ENCODE peak calls at places on chromosomes 5 and 9, in ten cellular contexts. One of them, this sample, is unnamed.

GRCh38 chr5:149834246-149834855 is 104.2 kb downstream of the PPARGC1B start:
- DNase-seq in lung microvascular endothelial cell: peak; percentile 92
- DNase-seq in A549: peak; percentile 90
- DNase-seq in naive B cell: peak; percentile 41
- DNase-seq in HT1080: peak; percentile 59
- DNase-seq in RPMI8226: peak; percentile 63
- DNase-seq in activated B cell treated with CpG ODN at 0.5 μM for 24 hours: no peak
- DNase-seq in left colon: peak; percentile 68
- DNase-seq in HuH-7: peak; percentile 71
- DNase-seq in fibroblast of the conjunctiva: peak; percentile 89
- DNase-seq in this sample: peak; percentile 41

GRCh38 chr9:34072868-34073590 is 24.3 kb upstream of the UBAP2 start:
- DNase-seq in RPMI8226: no peak
- DNase-seq in lung microvascular endothelial cell: peak; percentile 40
- DNase-seq in HuH-7: peak; percentile 54
- DNase-seq in fibroblast of the conjunctiva: peak; percentile 79
- DNase-seq in naive B cell: no peak
- DNase-seq in left colon: peak; percentile 24
- DNase-seq in activated B cell treated with CpG ODN at 0.5 μM for 24 hours: no peak
- DNase-seq in HT1080: peak; percentile 64
- DNase-seq in A549: peak; percentile 87
- DNase-seq in this sample: no peak

GRCh38 chr5:180133971-180134508 is 62.5 kb upstream of the RNF130 start:
- DNase-seq in HT1080: no peak
- DNase-seq in lung microvascular endothelial cell: no peak
- DNase-seq in A549: no peak
- DNase-seq in fibroblast of the conjunctiva: no peak
- DNase-seq in RPMI8226: no peak
- DNase-seq in left colon: no peak
- DNase-seq in activated B cell treated with CpG ODN at 0.5 μM for 24 hours: no peak
- DNase-seq in HuH-7: no peak
- DNase-seq in naive B cell: no peak
- DNase-seq in this sample: no peak

GRCh38 chr9:86903461-86904010 is 43.8 kb downstream of the GAS1 start:
- DNase-seq in naive B cell: no peak
- DNase-seq in HT1080: no peak
- DNase-seq in RPMI8226: no peak
- DNase-seq in lung microvascular endothelial cell: no peak
- DNase-seq in left colon: no peak
- DNase-seq in fibroblast of the conjunctiva: no peak
- DNase-seq in HuH-7: no peak
- DNase-seq in A549: no peak
- DNase-seq in activated B cell treated with CpG ODN at 0.5 μM for 24 hours: no peak
- DNase-seq in this sample: no peak

GRCh38 chr9:135158572-135158937 is 71.1 kb downstream of the OLFM1 start:
- DNase-seq in activated B cell treated with CpG ODN at 0.5 μM for 24 hours: no peak
- DNase-seq in RPMI8226: no peak
- DNase-seq in left colon: no peak
- DNase-seq in lung microvascular endothelial cell: no peak
- DNase-seq in HT1080: no peak
- DNase-seq in HuH-7: no peak
- DNase-seq in A549: no peak
- DNase-seq in naive B cell: no peak
- DNase-seq in fibroblast of the conjunctiva: no peak
- DNase-seq in this sample: no peak

GRCh38 chr5:27377626-27378025 is 339.2 kb upstream of the CDH9 start:
- DNase-seq in fibroblast of the conjunctiva: no peak
- DNase-seq in activated B cell treated with CpG ODN at 0.5 μM for 24 hours: no peak
- DNase-seq in HuH-7: no peak
- DNase-seq in left colon: no peak
- DNase-seq in A549: no peak
- DNase-seq in naive B cell: no peak
- DNase-seq in lung microvascular endothelial cell: no peak
- DNase-seq in RPMI8226: no peak
- DNase-seq in HT1080: peak; percentile 24
- DNase-seq in this sample: no peak

GRCh38 chr9:130058154-130058553 is 4.4 kb downstream of the GPR107 start:
- DNase-seq in naive B cell: no peak
- DNase-seq in activated B cell treated with CpG ODN at 0.5 μM for 24 hours: no peak
- DNase-seq in lung microvascular endothelial cell: no peak
- DNase-seq in A549: peak; percentile 35
- DNase-seq in fibroblast of the conjunctiva: no peak
- DNase-seq in RPMI8226: no peak
- DNase-seq in HuH-7: peak; percentile 66
- DNase-seq in HT1080: no peak
- DNase-seq in left colon: no peak
- DNase-seq in this sample: no peak

GRCh38 chr9:38066907-38067610 is 2.0 kb downstream of the SHB start:
- DNase-seq in HuH-7: no peak
- DNase-seq in activated B cell treated with CpG ODN at 0.5 μM for 24 hours: peak; percentile 23
- DNase-seq in lung microvascular endothelial cell: peak; percentile 60
- DNase-seq in A549: no peak
- DNase-seq in HT1080: no peak
- DNase-seq in RPMI8226: no peak
- DNase-seq in naive B cell: no peak
- DNase-seq in left colon: peak; percentile 82
- DNase-seq in fibroblast of the conjunctiva: no peak
- DNase-seq in this sample: peak; percentile 67

GRCh38 chr9:9904021-9904420 is 708.8 kb downstream of the PTPRD start:
- DNase-seq in HT1080: no peak
- DNase-seq in left colon: no peak
- DNase-seq in activated B cell treated with CpG ODN at 0.5 μM for 24 hours: no peak
- DNase-seq in RPMI8226: no peak
- DNase-seq in fibroblast of the conjunctiva: no peak
- DNase-seq in A549: no peak
- DNase-seq in naive B cell: no peak
- DNase-seq in HuH-7: no peak
- DNase-seq in lung microvascular endothelial cell: no peak
- DNase-seq in this sample: no peak

GRCh38 chr9:129489838-129490582 is 130.9 kb downstream of the C9orf50 start:
- DNase-seq in fibroblast of the conjunctiva: no peak
- DNase-seq in A549: peak; percentile 68
- DNase-seq in left colon: peak; percentile 33
- DNase-seq in HuH-7: no peak
- DNase-seq in HT1080: no peak
- DNase-seq in activated B cell treated with CpG ODN at 0.5 μM for 24 hours: no peak
- DNase-seq in naive B cell: no peak
- DNase-seq in lung microvascular endothelial cell: peak; percentile 31
- DNase-seq in RPMI8226: no peak
- DNase-seq in this sample: peak; percentile 65

GRCh38 chr5:67283988-67284457 is 87.4 kb upstream of the CD180 start:
- DNase-seq in RPMI8226: no peak
- DNase-seq in activated B cell treated with CpG ODN at 0.5 μM for 24 hours: no peak
- DNase-seq in left colon: no peak
- DNase-seq in HuH-7: no peak
- DNase-seq in HT1080: no peak
- DNase-seq in lung microvascular endothelial cell: no peak
- DNase-seq in A549: no peak
- DNase-seq in naive B cell: no peak
- DNase-seq in fibroblast of the conjunctiva: no peak
- DNase-seq in this sample: no peak

GRCh38 chr9:32045513-32045912 is 338.9 kb upstream of the ACO1 start:
- DNase-seq in HT1080: no peak
- DNase-seq in HuH-7: no peak
- DNase-seq in naive B cell: no peak
- DNase-seq in activated B cell treated with CpG ODN at 0.5 μM for 24 hours: no peak
- DNase-seq in fibroblast of the conjunctiva: no peak
- DNase-seq in A549: no peak
- DNase-seq in RPMI8226: no peak
- DNase-seq in left colon: no peak
- DNase-seq in lung microvascular endothelial cell: no peak
- DNase-seq in this sample: no peak

GRCh38 chr5:151315998-151316597 is 12.5 kb upstream of the SLC36A3 start:
- DNase-seq in activated B cell treated with CpG ODN at 0.5 μM for 24 hours: peak; percentile 40
- DNase-seq in HuH-7: peak; percentile 64
- DNase-seq in HT1080: peak; percentile 43
- DNase-seq in left colon: peak; percentile 86
- DNase-seq in naive B cell: peak; percentile 39
- DNase-seq in A549: peak; percentile 62
- DNase-seq in fibroblast of the conjunctiva: peak; percentile 40
- DNase-seq in RPMI8226: peak; percentile 74
- DNase-seq in lung microvascular endothelial cell: peak; percentile 74
- DNase-seq in this sample: peak; percentile 70

GRCh38 chr9:34993502-34994428 is 4.2 kb downstream of the DNAJB5 start:
- DNase-seq in A549: no peak
- DNase-seq in naive B cell: no peak
- DNase-seq in lung microvascular endothelial cell: peak; percentile 49
- DNase-seq in HT1080: peak; percentile 15
- DNase-seq in activated B cell treated with CpG ODN at 0.5 μM for 24 hours: no peak
- DNase-seq in fibroblast of the conjunctiva: peak; percentile 69
- DNase-seq in left colon: peak; percentile 37
- DNase-seq in HuH-7: no peak
- DNase-seq in RPMI8226: no peak
- DNase-seq in this sample: no peak

GRCh38 chr9:92524881-92525280 is 10.9 kb downstream of the ECM2 start:
- DNase-seq in A549: no peak
- DNase-seq in HuH-7: no peak
- DNase-seq in naive B cell: no peak
- DNase-seq in RPMI8226: no peak
- DNase-seq in fibroblast of the conjunctiva: no peak
- DNase-seq in activated B cell treated with CpG ODN at 0.5 μM for 24 hours: no peak
- DNase-seq in lung microvascular endothelial cell: no peak
- DNase-seq in left colon: no peak
- DNase-seq in HT1080: no peak
- DNase-seq in this sample: no peak

GRCh38 chr5:7321724-7322123 is 74.2 kb upstream of the ADCY2 start:
- DNase-seq in RPMI8226: no peak
- DNase-seq in naive B cell: no peak
- DNase-seq in A549: no peak
- DNase-seq in lung microvascular endothelial cell: no peak
- DNase-seq in activated B cell treated with CpG ODN at 0.5 μM for 24 hours: no peak
- DNase-seq in HT1080: peak; percentile 85
- DNase-seq in HuH-7: no peak
- DNase-seq in left colon: no peak
- DNase-seq in fibroblast of the conjunctiva: peak; percentile 49
- DNase-seq in this sample: peak; percentile 22

GRCh38 chr5:54651482-54652076 is 134.0 kb downstream of the SNX18 start:
- DNase-seq in naive B cell: no peak
- DNase-seq in RPMI8226: peak; percentile 95
- DNase-seq in lung microvascular endothelial cell: peak; percentile 76
- DNase-seq in fibroblast of the conjunctiva: peak; percentile 83
- DNase-seq in A549: no peak
- DNase-seq in HT1080: no peak
- DNase-seq in HuH-7: no peak
- DNase-seq in activated B cell treated with CpG ODN at 0.5 μM for 24 hours: no peak
- DNase-seq in left colon: no peak
- DNase-seq in this sample: peak; percentile 90

GRCh38 chr5:81657386-81657785 is 93.5 kb downstream of the SSBP2 start:
- DNase-seq in activated B cell treated with CpG ODN at 0.5 μM for 24 hours: no peak
- DNase-seq in HT1080: no peak
- DNase-seq in left colon: peak; percentile 59
- DNase-seq in lung microvascular endothelial cell: no peak
- DNase-seq in RPMI8226: no peak
- DNase-seq in HuH-7: no peak
- DNase-seq in naive B cell: no peak
- DNase-seq in A549: no peak
- DNase-seq in fibroblast of the conjunctiva: no peak
- DNase-seq in this sample: no peak

GRCh38 chr9:95197692-95198271 is 119.7 kb downstream of the FANCC start:
- DNase-seq in HT1080: peak; percentile 11
- DNase-seq in activated B cell treated with CpG ODN at 0.5 μM for 24 hours: no peak
- DNase-seq in left colon: no peak
- DNase-seq in RPMI8226: no peak
- DNase-seq in A549: peak; percentile 14
- DNase-seq in lung microvascular endothelial cell: peak; percentile 3
- DNase-seq in fibroblast of the conjunctiva: peak; percentile 13
- DNase-seq in naive B cell: no peak
- DNase-seq in HuH-7: no peak
- DNase-seq in this sample: peak; percentile 26

GRCh38 chr5:11197726-11198125 is 436.7 kb upstream of the DAP start:
- DNase-seq in activated B cell treated with CpG ODN at 0.5 μM for 24 hours: no peak
- DNase-seq in left colon: no peak
- DNase-seq in A549: no peak
- DNase-seq in lung microvascular endothelial cell: no peak
- DNase-seq in HuH-7: no peak
- DNase-seq in fibroblast of the conjunctiva: no peak
- DNase-seq in RPMI8226: no peak
- DNase-seq in naive B cell: no peak
- DNase-seq in HT1080: no peak
- DNase-seq in this sample: no peak

GRCh38 chr5:111887706-111888105 is 130.7 kb upstream of the NREP start:
- DNase-seq in lung microvascular endothelial cell: no peak
- DNase-seq in HuH-7: no peak
- DNase-seq in activated B cell treated with CpG ODN at 0.5 μM for 24 hours: no peak
- DNase-seq in fibroblast of the conjunctiva: no peak
- DNase-seq in A549: no peak
- DNase-seq in naive B cell: no peak
- DNase-seq in left colon: no peak
- DNase-seq in HT1080: no peak
- DNase-seq in RPMI8226: no peak
- DNase-seq in this sample: no peak

GRCh38 chr5:74652576-74652975 is 12.0 kb upstream of the ENC1 start:
- DNase-seq in left colon: no peak
- DNase-seq in HT1080: no peak
- DNase-seq in A549: no peak
- DNase-seq in HuH-7: no peak
- DNase-seq in RPMI8226: no peak
- DNase-seq in lung microvascular endothelial cell: no peak
- DNase-seq in activated B cell treated with CpG ODN at 0.5 μM for 24 hours: no peak
- DNase-seq in naive B cell: no peak
- DNase-seq in fibroblast of the conjunctiva: no peak
- DNase-seq in this sample: no peak

This sample was measured in pancreas.